ENCODE peak calls at places on chromosomes 3 and 15, in ten cellular contexts. M is left cardiac atrium; C is stimulated activated CD4-positive, alpha-beta T cell treated with anti-CD3 and anti-CD28 coated beads, Interleukin-12 subunit alpha, Interleukin-12 subunit beta, amount 100 ng/mL, for 4 hours; Z is LoVo; W is C1 segment of cervical spinal cord; X is GM20000; S is hepatocyte; K is T-helper 17 cell; N is B cell; P is MCF 10A. I is an unnamed sample.

GRCh38 chr3:115148142-115148790 is 1.2 kb upstream of the ZBTB20 start:
- DNase-seq in M (no peak), C (no peak), Z (no peak), W (no peak), X (no peak), S (no peak), K (no peak), N (no peak), P (no peak), I (no peak)

GRCh38 chr3:40939113-40940070 is 259.9 kb upstream of the CTNNB1 start:
- DNase-seq in M (peak), C (no peak), Z (peak), W (no peak), X (no peak), S (peak), K (no peak), N (no peak), P (peak), I (no peak)

GRCh38 chr3:184730924-184731323 is 19.1 kb upstream of the MAGEF1 start:
- DNase-seq in M (no peak), C (no peak), Z (no peak), W (no peak), X (no peak), S (no peak), K (no peak), N (no peak), P (no peak), I (no peak)

GRCh38 chr15:56598991-56599390 is 134.1 kb upstream of the MNS1 start:
- DNase-seq in M (no peak), C (no peak), Z (no peak), W (no peak), X (no peak), S (no peak), K (no peak), N (no peak), P (peak), I (no peak)

GRCh38 chr15:80154336-80154735 is 1.5 kb downstream of the FAH start:
- DNase-seq in M (no peak), C (no peak), Z (no peak), W (no peak), X (no peak), S (peak), K (no peak), N (no peak), P (no peak), I (no peak)

GRCh38 chr3:178483704-178484103 is 52.5 kb upstream of the KCNMB2 start:
- DNase-seq in M (no peak), C (no peak), Z (no peak), W (no peak), X (no peak), S (no peak), K (no peak), N (no peak), P (no peak), I (no peak)

GRCh38 chr3:32399030-32399620 is 7.5 kb downstream of the CMTM7 start:
- DNase-seq in M (no peak), C (no peak), Z (peak), W (no peak), X (peak), S (peak), K (no peak), N (peak), P (peak), I (peak)

GRCh38 chr3:31810991-31811433 is 170.1 kb downstream of the OSBPL10 start:
- DNase-seq in M (no peak), C (no peak), Z (no peak), W (no peak), X (no peak), S (no peak), K (no peak), N (no peak), P (no peak), I (no peak)

GRCh38 chr3:78268716-78269668 is 1229.1 kb downstream of the ROBO2 start:
- DNase-seq in M (no peak), C (no peak), Z (no peak), W (no peak), X (no peak), S (no peak), K (no peak), N (no peak), P (no peak), I (no peak)

GRCh38 chr15:52308446-52309153 is 13.0 kb upstream of the MYO5C start:
- DNase-seq in M (no peak), C (no peak), Z (no peak), W (no peak), X (peak), S (no peak), K (no peak), N (peak), P (no peak), I (no peak)

GRCh38 chr15:73518180-73518862 is 75.4 kb downstream of the REC114 start:
- DNase-seq in M (no peak), C (no peak), Z (no peak), W (no peak), X (no peak), S (no peak), K (no peak), N (no peak), P (peak), I (no peak)

GRCh38 chr3:33074217-33075067 is 22.5 kb downstream of the GLB1 start:
- DNase-seq in M (peak), C (peak), Z (peak), W (peak), X (peak), S (peak), K (peak), N (peak), P (peak), I (peak)

I was measured in OCI-LY7.